ENCODE peak calls at places on chromosomes 13 and 19, in six cellular contexts. One of them, this sample, is unnamed.

GRCh38 chr13:106156468-106156867 is 379.0 kb downstream of the EFNB2 start:
- DNase-seq in HCT116: peak
- DNase-seq in body of pancreas: no peak
- DNase-seq in sigmoid colon: no peak
- DNase-seq in GM12891: no peak
- DNase-seq in Peyer's patch: no peak
- DNase-seq in this sample: no peak

GRCh38 chr19:7856277-7856581 is 18.0 kb downstream of the PRR36 start:
- DNase-seq in GM12891: no peak
- DNase-seq in body of pancreas: no peak
- DNase-seq in Peyer's patch: no peak
- DNase-seq in HCT116: no peak
- DNase-seq in sigmoid colon: no peak
- DNase-seq in this sample: no peak

GRCh38 chr13:113273856-113274590 is 23.0 kb upstream of the LAMP1 start:
- DNase-seq in Peyer's patch: no peak
- DNase-seq in body of pancreas: no peak
- DNase-seq in sigmoid colon: peak
- DNase-seq in GM12891: no peak
- DNase-seq in HCT116: no peak
- DNase-seq in this sample: peak

GRCh38 chr19:54164369-54165068 is 5.0 kb upstream of the LENG1 start:
- DNase-seq in Peyer's patch: peak
- DNase-seq in GM12891: no peak
- DNase-seq in sigmoid colon: peak
- DNase-seq in body of pancreas: peak
- DNase-seq in HCT116: peak
- DNase-seq in this sample: peak

GRCh38 chr13:43574601-43575000 is 212.2 kb downstream of the ENOX1 start:
- DNase-seq in body of pancreas: no peak
- DNase-seq in Peyer's patch: no peak
- DNase-seq in sigmoid colon: no peak
- DNase-seq in GM12891: no peak
- DNase-seq in HCT116: no peak
- DNase-seq in this sample: no peak

GRCh38 chr13:113734099-113734825 is 24.8 kb upstream of the TMEM255B start:
- DNase-seq in sigmoid colon: no peak
- DNase-seq in Peyer's patch: no peak
- DNase-seq in GM12891: no peak
- DNase-seq in body of pancreas: no peak
- DNase-seq in HCT116: no peak
- DNase-seq in this sample: no peak

GRCh38 chr19:30102239-30102638 is 160.2 kb downstream of the URI1 start:
- DNase-seq in sigmoid colon: no peak
- DNase-seq in GM12891: no peak
- DNase-seq in body of pancreas: no peak
- DNase-seq in HCT116: no peak
- DNase-seq in Peyer's patch: no peak
- DNase-seq in this sample: no peak

GRCh38 chr19:17706750-17707181 is 12.5 kb upstream of the MAP1S start:
- DNase-seq in Peyer's patch: no peak
- DNase-seq in sigmoid colon: no peak
- DNase-seq in body of pancreas: no peak
- DNase-seq in HCT116: peak
- DNase-seq in GM12891: no peak
- DNase-seq in this sample: peak

GRCh38 chr19:15175609-15176008 is 25.2 kb downstream of the NOTCH3 start:
- DNase-seq in body of pancreas: no peak
- DNase-seq in sigmoid colon: no peak
- DNase-seq in GM12891: no peak
- DNase-seq in Peyer's patch: no peak
- DNase-seq in HCT116: no peak
- DNase-seq in this sample: no peak

GRCh38 chr19:3276341-3276799 is 51.9 kb downstream of the CELF5 start:
- DNase-seq in sigmoid colon: no peak
- DNase-seq in Peyer's patch: no peak
- DNase-seq in body of pancreas: peak
- DNase-seq in HCT116: peak
- DNase-seq in GM12891: peak
- DNase-seq in this sample: peak

GRCh38 chr19:33249740-33250366 is 24.2 kb upstream of the SLC7A10 start:
- DNase-seq in GM12891: no peak
- DNase-seq in HCT116: no peak
- DNase-seq in Peyer's patch: no peak
- DNase-seq in body of pancreas: no peak
- DNase-seq in sigmoid colon: no peak
- DNase-seq in this sample: peak

GRCh38 chr19:3129112-3129511 is 6.7 kb upstream of the GNA15 start:
- DNase-seq in HCT116: peak
- DNase-seq in sigmoid colon: no peak
- DNase-seq in Peyer's patch: no peak
- DNase-seq in GM12891: no peak
- DNase-seq in body of pancreas: no peak
- DNase-seq in this sample: peak

GRCh38 chr13:97223711-97224461 is 1.8 kb downstream of the MBNL2 start:
- DNase-seq in body of pancreas: peak
- DNase-seq in GM12891: no peak
- DNase-seq in sigmoid colon: peak
- DNase-seq in Peyer's patch: peak
- DNase-seq in HCT116: peak
- DNase-seq in this sample: peak

GRCh38 chr19:45730389-45731288 is at the start of gene FBXO46:
- DNase-seq in Peyer's patch: peak
- DNase-seq in HCT116: peak
- DNase-seq in body of pancreas: peak
- DNase-seq in sigmoid colon: peak
- DNase-seq in GM12891: peak
- DNase-seq in this sample: peak

GRCh38 chr13:31674056-31674455 is 65.3 kb upstream of the RXFP2 start:
- DNase-seq in HCT116: no peak
- DNase-seq in GM12891: no peak
- DNase-seq in Peyer's patch: no peak
- DNase-seq in sigmoid colon: no peak
- DNase-seq in body of pancreas: no peak
- DNase-seq in this sample: no peak

GRCh38 chr13:35818577-35819165 is 312.5 kb downstream of the DCLK1 start:
- DNase-seq in Peyer's patch: no peak
- DNase-seq in body of pancreas: no peak
- DNase-seq in sigmoid colon: no peak
- DNase-seq in HCT116: peak
- DNase-seq in GM12891: no peak
- DNase-seq in this sample: peak

GRCh38 chr13:97889803-97890202 is 63.7 kb upstream of the IPO5 start:
- DNase-seq in Peyer's patch: no peak
- DNase-seq in sigmoid colon: no peak
- DNase-seq in GM12891: no peak
- DNase-seq in HCT116: no peak
- DNase-seq in body of pancreas: no peak
- DNase-seq in this sample: peak

GRCh38 chr13:50006426-50007135 is 8.7 kb upstream of the KCNRG start:
- DNase-seq in body of pancreas: no peak
- DNase-seq in sigmoid colon: no peak
- DNase-seq in GM12891: no peak
- DNase-seq in HCT116: no peak
- DNase-seq in Peyer's patch: no peak
- DNase-seq in this sample: no peak

GRCh38 chr19:5669212-5669611 is 11.1 kb downstream of the MICOS13 start:
- DNase-seq in HCT116: no peak
- DNase-seq in body of pancreas: no peak
- DNase-seq in GM12891: no peak
- DNase-seq in sigmoid colon: no peak
- DNase-seq in Peyer's patch: no peak
- DNase-seq in this sample: no peak

GRCh38 chr13:99656843-99657506 is 155.7 kb downstream of the TM9SF2 start:
- DNase-seq in HCT116: no peak
- DNase-seq in GM12891: no peak
- DNase-seq in body of pancreas: no peak
- DNase-seq in Peyer's patch: no peak
- DNase-seq in sigmoid colon: no peak
- DNase-seq in this sample: no peak

GRCh38 chr19:47600246-47601179 is 8.4 kb upstream of the BICRA start:
- DNase-seq in Peyer's patch: peak
- DNase-seq in body of pancreas: peak
- DNase-seq in sigmoid colon: peak
- DNase-seq in GM12891: peak
- DNase-seq in HCT116: peak
- DNase-seq in this sample: peak
- TF ChIP-seq POLR2A in Peyer's patch: peak
- TF ChIP-seq POLR2A in body of pancreas: peak
- TF ChIP-seq POLR2A in sigmoid colon: peak
- TF ChIP-seq POLR2A in GM12891: peak
- TF ChIP-seq POLR2A in HCT116: peak
- TF ChIP-seq POLR2A in this sample: peak

GRCh38 chr19:1610579-1610978 is 5.3 kb upstream of the UQCR11 start:
- DNase-seq in HCT116: no peak
- DNase-seq in GM12891: no peak
- DNase-seq in Peyer's patch: no peak
- DNase-seq in sigmoid colon: no peak
- DNase-seq in body of pancreas: no peak
- DNase-seq in this sample: no peak
- TF ChIP-seq POLR2A in HCT116: no peak
- TF ChIP-seq POLR2A in GM12891: no peak
- TF ChIP-seq POLR2A in Peyer's patch: no peak
- TF ChIP-seq POLR2A in sigmoid colon: no peak
- TF ChIP-seq POLR2A in body of pancreas: no peak
- TF ChIP-seq POLR2A in this sample: no peak

DNA sequence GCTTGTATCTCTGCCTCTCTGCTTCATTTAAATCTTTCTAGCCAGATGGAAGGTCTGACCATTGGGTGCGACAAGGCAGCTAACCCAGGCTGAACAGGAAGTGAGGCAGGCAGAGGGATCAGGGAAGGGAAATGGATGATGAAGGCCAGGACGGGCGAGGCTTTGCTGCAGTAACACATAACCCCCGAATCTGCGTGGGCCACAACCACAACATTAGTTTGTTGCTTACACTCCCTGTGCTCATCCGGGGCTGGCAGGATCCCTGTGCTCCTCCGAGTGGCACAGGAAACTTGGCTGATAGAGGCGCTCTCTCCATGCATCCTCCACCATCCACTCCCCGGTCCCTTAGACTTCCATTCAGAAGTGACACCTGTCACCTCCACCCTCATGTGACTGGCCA is 1.1 kb upstream of the FLT3LG start:
- DNase-seq in Peyer's patch: no peak
- DNase-seq in body of pancreas: no peak
- DNase-seq in GM12891: no peak
- DNase-seq in HCT116: no peak
- DNase-seq in sigmoid colon: no peak
- DNase-seq in this sample: no peak
- TF ChIP-seq POLR2A in Peyer's patch: no peak
- TF ChIP-seq POLR2A in body of pancreas: no peak
- TF ChIP-seq POLR2A in GM12891: no peak
- TF ChIP-seq POLR2A in HCT116: no peak
- TF ChIP-seq POLR2A in sigmoid colon: no peak
- TF ChIP-seq POLR2A in this sample: no peak

GRCh38 chr13:27280009-27280646 is 9.5 kb downstream of the RASL11A start:
- DNase-seq in Peyer's patch: no peak
- DNase-seq in body of pancreas: no peak
- DNase-seq in sigmoid colon: no peak
- DNase-seq in HCT116: no peak
- DNase-seq in GM12891: no peak
- DNase-seq in this sample: no peak

GRCh38 chr13:27288397-27288796 is 17.8 kb downstream of the RASL11A start:
- DNase-seq in body of pancreas: no peak
- DNase-seq in HCT116: no peak
- DNase-seq in sigmoid colon: no peak
- DNase-seq in GM12891: no peak
- DNase-seq in Peyer's patch: no peak
- DNase-seq in this sample: no peak

GRCh38 chr13:27281420-27281819 is 10.8 kb downstream of the RASL11A start:
- DNase-seq in sigmoid colon: no peak
- DNase-seq in Peyer's patch: no peak
- DNase-seq in body of pancreas: no peak
- DNase-seq in GM12891: no peak
- DNase-seq in HCT116: no peak
- DNase-seq in this sample: peak

GRCh38 chr13:27280841-27281240 is 10.2 kb downstream of the RASL11A start:
- DNase-seq in GM12891: no peak
- DNase-seq in sigmoid colon: no peak
- DNase-seq in HCT116: no peak
- DNase-seq in body of pancreas: no peak
- DNase-seq in Peyer's patch: no peak
- DNase-seq in this sample: no peak

GRCh38 chr13:27283906-27284523 is 13.4 kb downstream of the RASL11A start:
- DNase-seq in body of pancreas: no peak
- DNase-seq in HCT116: peak
- DNase-seq in GM12891: no peak
- DNase-seq in sigmoid colon: no peak
- DNase-seq in Peyer's patch: no peak
- DNase-seq in this sample: peak
- TF ChIP-seq POLR2A in body of pancreas: no peak
- TF ChIP-seq POLR2A in HCT116: no peak
- TF ChIP-seq POLR2A in GM12891: no peak
- TF ChIP-seq POLR2A in sigmoid colon: no peak
- TF ChIP-seq POLR2A in Peyer's patch: no peak
- TF ChIP-seq POLR2A in this sample: no peak

This sample was measured in erythroblast.